ENCODE peak calls at places on chromosomes 3 and 15, in six cellular contexts. One of them, this sample, is unnamed.

GRCh38 chr3:170740726-170741591 is 129.0 kb downstream of the RPL22L1 start:
- DNase-seq in T-helper 1 cell: no peak
- DNase-seq in WTC11: no peak
- DNase-seq in M059J: peak; percentile 97
- DNase-seq in iris pigment epithelial cell: peak; percentile 89
- DNase-seq in left cardiac atrium: peak; percentile 59
- DNase-seq in this sample: no peak

GRCh38 chr3:55531266-55531665 is 44.2 kb upstream of the WNT5A start:
- DNase-seq in T-helper 1 cell: no peak
- DNase-seq in WTC11: no peak
- DNase-seq in M059J: no peak
- DNase-seq in iris pigment epithelial cell: no peak
- DNase-seq in left cardiac atrium: no peak
- DNase-seq in this sample: no peak

GRCh38 chr3:149653136-149653535 is 4.7 kb downstream of the WWTR1 start:
- DNase-seq in T-helper 1 cell: no peak
- DNase-seq in WTC11: no peak
- DNase-seq in M059J: no peak
- DNase-seq in iris pigment epithelial cell: no peak
- DNase-seq in left cardiac atrium: no peak
- DNase-seq in this sample: no peak

GRCh38 chr3:11494131-11494916 is 149.4 kb downstream of the VGLL4 start:
- DNase-seq in T-helper 1 cell: no peak
- DNase-seq in WTC11: no peak
- DNase-seq in M059J: peak; percentile 29
- DNase-seq in iris pigment epithelial cell: no peak
- DNase-seq in left cardiac atrium: no peak
- DNase-seq in this sample: no peak

GRCh38 chr3:64484289-64484992 is 203.4 kb downstream of the ADAMTS9 start:
- DNase-seq in T-helper 1 cell: peak; percentile 47
- DNase-seq in WTC11: peak; percentile 93
- DNase-seq in M059J: peak; percentile 64
- DNase-seq in iris pigment epithelial cell: peak; percentile 76
- DNase-seq in left cardiac atrium: peak; percentile 76
- DNase-seq in this sample: peak; percentile 87

GRCh38 chr3:72339750-72340025 is 508.6 kb downstream of the SHQ1 start:
- DNase-seq in T-helper 1 cell: no peak
- DNase-seq in WTC11: no peak
- DNase-seq in M059J: no peak
- DNase-seq in iris pigment epithelial cell: no peak
- DNase-seq in left cardiac atrium: peak; percentile 20
- DNase-seq in this sample: no peak

GRCh38 chr15:52649686-52650085 is 29.5 kb downstream of the ATOSA start:
- DNase-seq in T-helper 1 cell: no peak
- DNase-seq in WTC11: no peak
- DNase-seq in M059J: no peak
- DNase-seq in iris pigment epithelial cell: no peak
- DNase-seq in left cardiac atrium: no peak
- DNase-seq in this sample: no peak

GRCh38 chr3:54071596-54071995 is 50.8 kb upstream of the CACNA2D3 start:
- DNase-seq in T-helper 1 cell: no peak
- DNase-seq in WTC11: no peak
- DNase-seq in M059J: peak; percentile 50
- DNase-seq in iris pigment epithelial cell: no peak
- DNase-seq in left cardiac atrium: no peak
- DNase-seq in this sample: no peak

GRCh38 chr3:15265655-15266509 is 59.8 kb downstream of the CAPN7 start:
- DNase-seq in T-helper 1 cell: no peak
- DNase-seq in WTC11: no peak
- DNase-seq in M059J: no peak
- DNase-seq in iris pigment epithelial cell: no peak
- DNase-seq in left cardiac atrium: no peak
- DNase-seq in this sample: no peak

GRCh38 chr3:134527037-134527436 is 41.2 kb downstream of the CEP63 start:
- DNase-seq in T-helper 1 cell: no peak
- DNase-seq in WTC11: peak; percentile 66
- DNase-seq in M059J: no peak
- DNase-seq in iris pigment epithelial cell: peak; percentile 34
- DNase-seq in left cardiac atrium: no peak
- DNase-seq in this sample: no peak

GRCh38 chr3:25493786-25494185 is 65.7 kb downstream of the RARB start:
- DNase-seq in T-helper 1 cell: no peak
- DNase-seq in WTC11: no peak
- DNase-seq in M059J: peak; percentile 89
- DNase-seq in iris pigment epithelial cell: peak; percentile 97
- DNase-seq in left cardiac atrium: no peak
- DNase-seq in this sample: no peak

This sample was measured in pancreas.